ENCODE peak calls at places on chromosomes 5 and 9, in four cellular contexts. One of them, this sample, is unnamed.

GRCh38 chr5:103513696-103514095 is 48.9 kb downstream of the NUDT12 start:
- DNase-seq in stimulated activated CD4-positive, alpha-beta T cell treated with anti-CD3 and anti-CD28 coated beads, Interleukin-15, amount 100 ng/mL, for 1 hour: no peak
- DNase-seq in AG08395: no peak
- DNase-seq in neural crest cell: no peak
- DNase-seq in this sample: no peak

GRCh38 chr9:4334439-4334838 is 34.6 kb upstream of the GLIS3 start:
- DNase-seq in stimulated activated CD4-positive, alpha-beta T cell treated with anti-CD3 and anti-CD28 coated beads, Interleukin-15, amount 100 ng/mL, for 1 hour: no peak
- DNase-seq in AG08395: no peak
- DNase-seq in neural crest cell: no peak
- DNase-seq in this sample: no peak

GRCh38 chr5:178797546-178798105 is 62.1 kb upstream of the ZNF354B start:
- DNase-seq in stimulated activated CD4-positive, alpha-beta T cell treated with anti-CD3 and anti-CD28 coated beads, Interleukin-15, amount 100 ng/mL, for 1 hour: no peak
- DNase-seq in AG08395: no peak
- DNase-seq in neural crest cell: no peak
- DNase-seq in this sample: no peak

GRCh38 chr5:174589011-174589410 is 135.4 kb upstream of the MSX2 start:
- DNase-seq in stimulated activated CD4-positive, alpha-beta T cell treated with anti-CD3 and anti-CD28 coated beads, Interleukin-15, amount 100 ng/mL, for 1 hour: no peak
- DNase-seq in AG08395: no peak
- DNase-seq in neural crest cell: no peak
- DNase-seq in this sample: no peak

GRCh38 chr5:33370135-33370472 is 70.7 kb upstream of the TARS1 start:
- DNase-seq in stimulated activated CD4-positive, alpha-beta T cell treated with anti-CD3 and anti-CD28 coated beads, Interleukin-15, amount 100 ng/mL, for 1 hour: no peak
- DNase-seq in AG08395: peak; percentile 47
- DNase-seq in neural crest cell: no peak
- DNase-seq in this sample: no peak

GRCh38 chr5:145681686-145682085 is 153.5 kb downstream of the PRELID2 start:
- DNase-seq in stimulated activated CD4-positive, alpha-beta T cell treated with anti-CD3 and anti-CD28 coated beads, Interleukin-15, amount 100 ng/mL, for 1 hour: no peak
- DNase-seq in AG08395: peak; percentile 72
- DNase-seq in neural crest cell: peak; percentile 41
- DNase-seq in this sample: peak; percentile 25

GRCh38 chr9:124206391-124206790 is 51.4 kb upstream of the NEK6 start:
- DNase-seq in stimulated activated CD4-positive, alpha-beta T cell treated with anti-CD3 and anti-CD28 coated beads, Interleukin-15, amount 100 ng/mL, for 1 hour: no peak
- DNase-seq in AG08395: no peak
- DNase-seq in neural crest cell: no peak
- DNase-seq in this sample: no peak

GRCh38 chr5:9644630-9645029 is 14.5 kb upstream of the TAS2R1 start:
- DNase-seq in stimulated activated CD4-positive, alpha-beta T cell treated with anti-CD3 and anti-CD28 coated beads, Interleukin-15, amount 100 ng/mL, for 1 hour: no peak
- DNase-seq in AG08395: peak; percentile 51
- DNase-seq in neural crest cell: no peak
- DNase-seq in this sample: no peak

GRCh38 chr9:137750563-137750962 is 127.0 kb upstream of the CACNA1B start:
- DNase-seq in stimulated activated CD4-positive, alpha-beta T cell treated with anti-CD3 and anti-CD28 coated beads, Interleukin-15, amount 100 ng/mL, for 1 hour: no peak
- DNase-seq in AG08395: no peak
- DNase-seq in neural crest cell: no peak
- DNase-seq in this sample: peak; percentile 61

GRCh38 chr5:122842016-122842580 is 3.3 kb upstream of the SNX24 start:
- DNase-seq in stimulated activated CD4-positive, alpha-beta T cell treated with anti-CD3 and anti-CD28 coated beads, Interleukin-15, amount 100 ng/mL, for 1 hour: no peak
- DNase-seq in AG08395: no peak
- DNase-seq in neural crest cell: no peak
- DNase-seq in this sample: no peak

GRCh38 chr5:181265092-181265671 is 4.2 kb upstream of the TRIM52 start:
- DNase-seq in stimulated activated CD4-positive, alpha-beta T cell treated with anti-CD3 and anti-CD28 coated beads, Interleukin-15, amount 100 ng/mL, for 1 hour: no peak
- DNase-seq in AG08395: no peak
- DNase-seq in neural crest cell: peak; percentile 75
- DNase-seq in this sample: no peak

GRCh38 chr5:72749362-72749997 is 67.0 kb upstream of the TNPO1 start:
- DNase-seq in stimulated activated CD4-positive, alpha-beta T cell treated with anti-CD3 and anti-CD28 coated beads, Interleukin-15, amount 100 ng/mL, for 1 hour: no peak
- DNase-seq in AG08395: no peak
- DNase-seq in neural crest cell: no peak
- DNase-seq in this sample: no peak

GRCh38 chr9:136043386-136044054 is 51.6 kb downstream of the NACC2 start:
- DNase-seq in stimulated activated CD4-positive, alpha-beta T cell treated with anti-CD3 and anti-CD28 coated beads, Interleukin-15, amount 100 ng/mL, for 1 hour: no peak
- DNase-seq in AG08395: no peak
- DNase-seq in neural crest cell: no peak
- DNase-seq in this sample: no peak

GRCh38 chr5:56862909-56863308 is 46.5 kb upstream of the SETD9 start:
- DNase-seq in stimulated activated CD4-positive, alpha-beta T cell treated with anti-CD3 and anti-CD28 coated beads, Interleukin-15, amount 100 ng/mL, for 1 hour: no peak
- DNase-seq in AG08395: no peak
- DNase-seq in neural crest cell: no peak
- DNase-seq in this sample: no peak

GRCh38 chr5:95595289-95595931 is 24.5 kb upstream of the GPR150 start:
- DNase-seq in stimulated activated CD4-positive, alpha-beta T cell treated with anti-CD3 and anti-CD28 coated beads, Interleukin-15, amount 100 ng/mL, for 1 hour: no peak
- DNase-seq in AG08395: no peak
- DNase-seq in neural crest cell: no peak
- DNase-seq in this sample: no peak

GRCh38 chr9:23215688-23216087 is 610.4 kb downstream of the ELAVL2 start:
- DNase-seq in stimulated activated CD4-positive, alpha-beta T cell treated with anti-CD3 and anti-CD28 coated beads, Interleukin-15, amount 100 ng/mL, for 1 hour: no peak
- DNase-seq in AG08395: no peak
- DNase-seq in neural crest cell: no peak
- DNase-seq in this sample: no peak

GRCh38 chr5:78500028-78500427 is 139.6 kb downstream of the SCAMP1 start:
- DNase-seq in stimulated activated CD4-positive, alpha-beta T cell treated with anti-CD3 and anti-CD28 coated beads, Interleukin-15, amount 100 ng/mL, for 1 hour: no peak
- DNase-seq in AG08395: peak; percentile 36
- DNase-seq in neural crest cell: no peak
- DNase-seq in this sample: no peak

GRCh38 chr9:136865768-136866103 is 372 bp downstream of the EDF1 start:
- DNase-seq in stimulated activated CD4-positive, alpha-beta T cell treated with anti-CD3 and anti-CD28 coated beads, Interleukin-15, amount 100 ng/mL, for 1 hour: no peak
- DNase-seq in AG08395: no peak
- DNase-seq in neural crest cell: no peak
- DNase-seq in this sample: no peak

GRCh38 chr5:28517691-28518090 is 1479.3 kb upstream of the CDH9 start:
- DNase-seq in stimulated activated CD4-positive, alpha-beta T cell treated with anti-CD3 and anti-CD28 coated beads, Interleukin-15, amount 100 ng/mL, for 1 hour: no peak
- DNase-seq in AG08395: no peak
- DNase-seq in neural crest cell: no peak
- DNase-seq in this sample: no peak

GRCh38 chr5:151150484-151151262 is 6.9 kb downstream of the ANXA6 start:
- DNase-seq in stimulated activated CD4-positive, alpha-beta T cell treated with anti-CD3 and anti-CD28 coated beads, Interleukin-15, amount 100 ng/mL, for 1 hour: peak; percentile 52
- DNase-seq in AG08395: no peak
- DNase-seq in neural crest cell: peak; percentile 16
- DNase-seq in this sample: peak; percentile 65

GRCh38 chr5:56415356-56415765 is 182.2 kb upstream of the ANKRD55 start:
- DNase-seq in stimulated activated CD4-positive, alpha-beta T cell treated with anti-CD3 and anti-CD28 coated beads, Interleukin-15, amount 100 ng/mL, for 1 hour: no peak
- DNase-seq in AG08395: peak; percentile 57
- DNase-seq in neural crest cell: no peak
- DNase-seq in this sample: no peak

GRCh38 chr9:84153885-84154284 is 173.3 kb downstream of the RMI1 start:
- DNase-seq in stimulated activated CD4-positive, alpha-beta T cell treated with anti-CD3 and anti-CD28 coated beads, Interleukin-15, amount 100 ng/mL, for 1 hour: no peak
- DNase-seq in AG08395: no peak
- DNase-seq in neural crest cell: no peak
- DNase-seq in this sample: no peak

GRCh38 chr5:42894057-42894456 is 82.4 kb upstream of the SELENOP start:
- DNase-seq in stimulated activated CD4-positive, alpha-beta T cell treated with anti-CD3 and anti-CD28 coated beads, Interleukin-15, amount 100 ng/mL, for 1 hour: no peak
- DNase-seq in AG08395: no peak
- DNase-seq in neural crest cell: no peak
- DNase-seq in this sample: no peak

GRCh38 chr9:7174884-7175283 is 417.1 kb downstream of the KDM4C start:
- DNase-seq in stimulated activated CD4-positive, alpha-beta T cell treated with anti-CD3 and anti-CD28 coated beads, Interleukin-15, amount 100 ng/mL, for 1 hour: no peak
- DNase-seq in AG08395: no peak
- DNase-seq in neural crest cell: no peak
- DNase-seq in this sample: no peak

GRCh38 chr5:79149432-79149831 is 37.8 kb downstream of the BHMT start:
- DNase-seq in stimulated activated CD4-positive, alpha-beta T cell treated with anti-CD3 and anti-CD28 coated beads, Interleukin-15, amount 100 ng/mL, for 1 hour: no peak
- DNase-seq in AG08395: no peak
- DNase-seq in neural crest cell: no peak
- DNase-seq in this sample: no peak

This sample was measured in retina.